ENCODE peak calls at places on chromosomes 5 and 9, in nine cellular contexts. F is coronary artery; P is CD8-positive, alpha-beta T cell; O is upper lobe of right lung; D is pancreas; I is neuronal stem cell; J is OCI-LY7; B is heart left ventricle; M is body of pancreas. A is an unnamed sample.
A peak's percentile ranks its signal among the peaks of the same experiment; 100 is the strongest.

GRCh38 chr9:36862206-36863145 is 171.6 kb downstream of the PAX5 start:
- DNase-seq in I (no peak), O (no peak), D (peak; percentile 42), F (no peak), M (peak; percentile 52), P (no peak), B (no peak), J (no peak), A (peak; percentile 15)

GRCh38 chr9:18333157-18333556 is 140.8 kb upstream of the ADAMTSL1 start:
- DNase-seq in I (no peak), D (no peak), B (no peak), F (no peak), P (no peak), J (no peak), O (no peak), M (no peak), A (peak; percentile 53)

GRCh38 chr9:107712390-107712789 is 222.8 kb upstream of the KLF4 start:
- DNase-seq in B (no peak), I (no peak), P (no peak), M (no peak), J (no peak), F (no peak), D (no peak), O (no peak), A (peak; percentile 94)

GRCh38 chr5:159240301-159240870 is 22.7 kb upstream of the UBLCP1 start:
- DNase-seq in D (no peak), O (no peak), P (no peak), B (no peak), F (no peak), I (no peak), M (no peak), J (no peak), A (no peak)

GRCh38 chr5:151721087-151721646 is 34.5 kb upstream of the SPARC start:
- DNase-seq in M (no peak), P (no peak), I (no peak), F (no peak), J (no peak), B (no peak), O (no peak), D (no peak), A (peak; percentile 60)

GRCh38 chr9:20353931-20354652 is 268.2 kb downstream of the MLLT3 start:
- DNase-seq in D (no peak), J (no peak), P (no peak), F (no peak), O (no peak), I (no peak), M (no peak), B (no peak), A (peak; percentile 12)

GRCh38 chr9:86732514-86732913 is 214.8 kb downstream of the GAS1 start:
- DNase-seq in M (no peak), I (no peak), J (no peak), B (no peak), P (no peak), F (no peak), O (no peak), D (no peak), A (peak; percentile 94)

GRCh38 chr5:82886911-82887310 is 190.3 kb downstream of the TMEM167A start:
- DNase-seq in F (no peak), P (no peak), J (no peak), D (no peak), M (no peak), O (no peak), B (no peak), I (no peak), A (no peak)

GRCh38 chr5:71533142-71533541 is 54.0 kb upstream of the MCCC2 start:
- DNase-seq in O (no peak), D (no peak), I (no peak), B (no peak), M (no peak), P (no peak), F (no peak), J (no peak), A (no peak)

GRCh38 chr9:135492886-135493669 is 7.4 kb upstream of the MRPS2 start:
- DNase-seq in D (no peak), O (no peak), P (no peak), M (no peak), F (no peak), J (no peak), B (no peak), I (no peak), A (no peak)

GRCh38 chr5:157546456-157547100 is 29.0 kb downstream of the ADAM19 start:
- DNase-seq in M (no peak), P (no peak), J (no peak), O (no peak), D (no peak), B (peak; percentile 54), I (no peak), F (no peak), A (no peak)

GRCh38 chr5:157547909-157548512 is 27.6 kb downstream of the ADAM19 start:
- DNase-seq in I (no peak), P (no peak), O (no peak), F (peak; percentile 70), B (no peak), J (no peak), D (no peak), M (no peak), A (no peak)

GRCh38 chr5:157544623-157544989 is 31.0 kb downstream of the ADAM19 start:
- DNase-seq in M (no peak), P (no peak), J (no peak), B (no peak), D (no peak), O (no peak), F (no peak), I (no peak), A (no peak)

GRCh38 chr5:157543825-157544622 is 31.6 kb downstream of the ADAM19 start:
- DNase-seq in O (no peak), P (no peak), F (no peak), I (no peak), D (no peak), B (no peak), M (no peak), J (no peak), A (no peak)

GRCh38 chr5:157545911-157546310 is 29.7 kb downstream of the ADAM19 start:
- DNase-seq in F (no peak), O (no peak), J (peak; percentile 20), P (no peak), I (no peak), M (no peak), D (no peak), B (no peak), A (no peak)
- H3K27ac ChIP-seq in F (no peak overlapping the region), O (no peak overlapping the region), J (no peak overlapping the region), P (no peak overlapping the region), I (no peak overlapping the region), M (no peak overlapping the region), D (no peak overlapping the region), B (no peak overlapping the region), A (no peak overlapping the region)

GRCh38 chr5:106825379-106825778 is 845.4 kb downstream of the EFNA5 start:
- DNase-seq in I (no peak), M (no peak), B (no peak), O (no peak), P (no peak), F (no peak), J (no peak), D (no peak), A (no peak)

GRCh38 chr5:106822851-106823250 is 847.9 kb downstream of the EFNA5 start:
- DNase-seq in M (no peak), D (no peak), I (no peak), P (no peak), O (no peak), B (no peak), F (no peak), J (no peak), A (no peak)

DNA sequence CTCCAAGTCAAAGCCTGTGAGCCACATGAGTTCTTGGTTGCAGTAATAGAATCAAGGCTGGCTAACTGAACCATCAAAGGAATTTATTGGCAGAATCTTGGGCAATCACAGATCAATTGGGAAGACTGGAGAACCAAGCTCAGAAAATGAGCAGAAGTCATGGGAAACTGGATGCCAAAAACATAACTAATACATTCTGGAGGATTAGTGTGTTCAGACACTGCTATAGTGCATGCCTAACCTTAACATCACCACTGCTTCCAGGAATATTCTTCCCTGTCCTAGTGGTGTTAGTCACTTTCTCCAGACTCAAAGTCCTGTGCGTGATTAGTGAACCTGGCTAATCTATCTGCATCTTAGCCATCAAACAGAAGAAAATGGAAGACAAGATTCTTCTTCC is 843.7 kb downstream of the EFNA5 start:
- DNase-seq in O (no peak), B (no peak), P (no peak), J (no peak), I (no peak), F (no peak), D (no peak), M (no peak), A (no peak)
- H3K4me3 ChIP-seq in O (no peak overlapping the region), B (no peak overlapping the region), P (no peak overlapping the region), J (no peak overlapping the region), I (no peak overlapping the region), F (no peak overlapping the region), D (no peak overlapping the region), M (no peak overlapping the region), A (no peak overlapping the region)

DNA sequence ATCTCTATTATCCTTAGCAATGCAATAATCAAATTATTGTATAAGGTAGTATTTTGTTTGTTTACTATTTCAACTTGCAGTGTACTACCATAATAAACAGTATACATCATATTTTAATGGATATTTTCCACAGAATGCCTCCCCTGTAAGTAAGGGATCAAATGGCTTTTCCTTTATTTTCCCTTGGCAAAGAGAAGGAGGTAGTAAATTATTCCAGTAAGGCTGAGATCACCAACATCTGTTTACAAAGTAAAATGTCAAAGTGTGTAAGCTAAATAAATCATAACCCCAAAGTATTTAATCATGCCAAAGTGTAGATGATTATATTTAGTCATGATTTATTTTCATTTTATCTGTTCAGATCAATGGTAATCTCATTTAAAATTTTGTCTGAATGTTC is 537.6 kb downstream of the PRDM9 start:
- DNase-seq in M (no peak), I (no peak), D (no peak), B (no peak), O (no peak), F (no peak), J (no peak), P (no peak), A (no peak)
- H3K27ac ChIP-seq in M (no peak overlapping the region), I (no peak overlapping the region), D (no peak overlapping the region), B (no peak overlapping the region), O (no peak overlapping the region), F (no peak overlapping the region), J (no peak overlapping the region), P (no peak overlapping the region), A (no peak overlapping the region)

GRCh38 chr5:93583799-93584530 is 943 bp downstream of the NR2F1 start:
- DNase-seq in I (no peak), P (no peak), D (peak; percentile 60), M (no peak), J (peak; percentile 10), O (no peak), F (no peak), B (no peak), A (peak; percentile 56)

GRCh38 chr5:93584531-93585053 is 1.6 kb downstream of the NR2F1 start:
- DNase-seq in O (no peak), P (no peak), B (no peak), F (no peak), I (no peak), M (no peak), D (no peak), J (no peak), A (no peak)

GRCh38 chr5:93585054-93585751 is 2.2 kb downstream of the NR2F1 start:
- DNase-seq in J (no peak), I (peak; percentile 29), M (no peak), D (peak; percentile 54), B (no peak), F (no peak), P (no peak), O (no peak), A (peak; percentile 56)

GRCh38 chr5:93586948-93587918 is 4.2 kb downstream of the NR2F1 start:
- DNase-seq in O (no peak), B (no peak), J (no peak), D (no peak), P (no peak), I (no peak), F (no peak), M (no peak), A (no peak)

GRCh38 chr5:93585753-93586385 is 2.8 kb downstream of the NR2F1 start:
- DNase-seq in P (no peak), B (no peak), O (no peak), M (no peak), D (no peak), J (no peak), I (no peak), F (no peak), A (peak; percentile 6)
- H3K4me3 ChIP-seq in P (no peak overlapping the region), B (peak overlapping the region; percentile 57), O (peak overlapping the region; percentile 56), M (peak overlapping the region; percentile 27), D (peak overlapping the region; percentile 50), J (no peak overlapping the region), I (peak overlapping the region; percentile 97), F (peak overlapping the region; percentile 68), A (peak overlapping the region; percentile 58)

A was measured in mammary epithelial cell.